ENCODE peak calls at places on chromosomes 7 and 10, in seven cellular contexts. E is kidney epithelial cell; P is left cardiac atrium; S is NCI-H446 treated with DMSO at 0.1 percent for 48 hours; H is cardiac fibroblast; I is stimulated activated CD4-positive, alpha-beta T cell treated with anti-CD3 and anti-CD28 coated beads, TNF-alpha, amount 100 ng/mL, for 1 hour; C is HFFc6. X is an unnamed sample.

GRCh38 chr7:2488681-2489080 is 12.5 kb upstream of the GRIFIN start:
- DNase-seq in E (no peak), P (no peak), S (no peak), H (no peak), I (no peak), C (no peak), X (no peak)

GRCh38 chr10:72744566-72744965 is 52.6 kb downstream of the MCU start:
- DNase-seq in E (no peak), P (no peak), S (no peak), H (no peak), I (no peak), C (no peak), X (no peak)

GRCh38 chr7:17623546-17624185 is 316.6 kb downstream of the SNX13 start:
- DNase-seq in E (no peak), P (no peak), S (no peak), H (peak; percentile 38), I (no peak), C (peak; percentile 58), X (peak; percentile 57)

GRCh38 chr10:119441921-119442757 is 100.4 kb downstream of the RGS10 start:
- DNase-seq in E (no peak), P (no peak), S (no peak), H (no peak), I (no peak), C (no peak), X (no peak)

GRCh38 chr7:159102681-159103381 is 41.8 kb downstream of the VIPR2 start:
- DNase-seq in E (no peak), P (no peak), S (no peak), H (no peak), I (no peak), C (no peak), X (no peak)

GRCh38 chr10:3036605-3037004 is 30.7 kb upstream of the PFKP start:
- DNase-seq in E (no peak), P (no peak), S (no peak), H (no peak), I (no peak), C (no peak), X (no peak)

GRCh38 chr7:92768501-92769360 is 67.6 kb downstream of the CDK6 start:
- DNase-seq in E (no peak), P (no peak), S (peak; percentile 66), H (no peak), I (no peak), C (peak; percentile 36), X (peak; percentile 41)

GRCh38 chr7:27478104-27478503 is 184.6 kb downstream of the HIBADH start:
- DNase-seq in E (no peak), P (no peak), S (no peak), H (no peak), I (no peak), C (no peak), X (no peak)

GRCh38 chr10:77409697-77410471 is 227.7 kb downstream of the KCNMA1 start:
- DNase-seq in E (no peak), P (no peak), S (no peak), H (no peak), I (no peak), C (no peak), X (no peak)

GRCh38 chr10:50740351-50740688 is 584 bp downstream of the ASAH2B start:
- DNase-seq in E (peak; percentile 42), P (peak; percentile 22), S (no peak), H (peak; percentile 65), I (no peak), C (peak; percentile 68), X (peak; percentile 75)

X was measured in adipocyte.